ENCODE peak calls at places on chromosomes 3 and 15, in five cellular contexts. B, C, V, N and X are unnamed samples.

GRCh38 chr15:63348392-63348791 is 33.3 kb downstream of the CA12 start:
- DNase-seq in B (peak), C (no peak), V (peak), N (no peak), X (no peak)

GRCh38 chr3:159773706-159774105 is 214.9 kb upstream of the IL12A start:
- DNase-seq in B (no peak), C (no peak), V (no peak), N (no peak), X (no peak)

GRCh38 chr15:85312486-85312885 is 67.9 kb upstream of the AKAP13 start:
- DNase-seq in B (no peak), C (no peak), V (no peak), N (no peak), X (peak)

GRCh38 chr3:49132437-49133225 is at the start of gene LAMB2:
- DNase-seq in B (peak), C (peak), V (peak), N (no peak), X (no peak)

GRCh38 chr15:66565731-66566130 is at the start of gene LCTL:
- DNase-seq in B (peak), C (no peak), V (no peak), N (no peak), X (no peak)

GRCh38 chr3:5841609-5842008 is 654.1 kb downstream of the EDEM1 start:
- DNase-seq in B (no peak), C (no peak), V (no peak), N (no peak), X (no peak)

GRCh38 chr3:189286188-189286587 is 114.4 kb downstream of the TPRG1 start:
- DNase-seq in B (no peak), C (no peak), V (no peak), N (no peak), X (no peak)

GRCh38 chr3:29331830-29332637 is 51.2 kb downstream of the RBMS3 start:
- DNase-seq in B (no peak), C (no peak), V (no peak), N (no peak), X (no peak)

GRCh38 chr15:56871180-56871579 is 47.3 kb upstream of the TCF12 start:
- DNase-seq in B (peak), C (peak), V (no peak), N (no peak), X (no peak)

GRCh38 chr3:18556503-18556902 is 131.4 kb upstream of the SATB1 start:
- DNase-seq in B (no peak), C (peak), V (no peak), N (no peak), X (no peak)

GRCh38 chr15:85312925-85313324 is 67.5 kb upstream of the AKAP13 start:
- DNase-seq in B (peak), C (no peak), V (no peak), N (no peak), X (no peak)